ENCODE peak calls at places on chromosomes 13 and 19, in four cellular contexts. R is GM20000, T is AG04450, X is osteocyte. W is an unnamed sample.

GRCh38 chr13:112225429-112226090 is 150.6 kb upstream of the SPACA7 start:
- DNase-seq in R (no peak), T (no peak), X (no peak), W (no peak)

GRCh38 chr13:22893777-22894176 is 287.0 kb upstream of the SGCG start:
- DNase-seq in X (no peak), T (no peak), R (no peak), W (no peak)

GRCh38 chr13:41034862-41035261 is 15.7 kb upstream of the ELF1 start:
- DNase-seq in T (no peak), X (no peak), R (no peak), W (no peak)

GRCh38 chr13:78228211-78228610 is 309.6 kb upstream of the EDNRB start:
- DNase-seq in T (no peak), R (no peak), X (no peak), W (no peak)

GRCh38 chr13:101967216-101967615 is 434.6 kb downstream of the FGF14 start:
- DNase-seq in R (no peak), X (no peak), T (no peak), W (no peak)

GRCh38 chr19:30722801-30723200 is 350.6 kb downstream of the ZNF536 start:
- DNase-seq in X (no peak), T (no peak), R (no peak), W (no peak)

GRCh38 chr13:95920485-95920884 is 132.7 kb downstream of the UGGT2 start:
- DNase-seq in T (no peak), X (no peak), R (no peak), W (no peak)

GRCh38 chr19:11377756-11378155 is 3.3 kb downstream of the SWSAP1 start:
- DNase-seq in R (no peak), T (no peak), X (no peak), W (no peak)

GRCh38 chr19:18418034-18418724 is 1.0 kb upstream of the SSBP4 start:
- DNase-seq in T (no peak), R (peak; percentile 45), X (no peak), W (no peak)

GRCh38 chr19:15328312-15328711 is 4.0 kb downstream of the BRD4 start:
- DNase-seq in X (no peak), T (no peak), R (no peak), W (no peak)

GRCh38 chr13:99053636-99054233 is 75.9 kb upstream of the DOCK9 start:
- DNase-seq in X (no peak), R (no peak), T (no peak), W (no peak)

GRCh38 chr19:1430201-1430621 is 8.0 kb upstream of the RPS15 start:
- DNase-seq in R (no peak), T (no peak), X (no peak), W (no peak)

DNA sequence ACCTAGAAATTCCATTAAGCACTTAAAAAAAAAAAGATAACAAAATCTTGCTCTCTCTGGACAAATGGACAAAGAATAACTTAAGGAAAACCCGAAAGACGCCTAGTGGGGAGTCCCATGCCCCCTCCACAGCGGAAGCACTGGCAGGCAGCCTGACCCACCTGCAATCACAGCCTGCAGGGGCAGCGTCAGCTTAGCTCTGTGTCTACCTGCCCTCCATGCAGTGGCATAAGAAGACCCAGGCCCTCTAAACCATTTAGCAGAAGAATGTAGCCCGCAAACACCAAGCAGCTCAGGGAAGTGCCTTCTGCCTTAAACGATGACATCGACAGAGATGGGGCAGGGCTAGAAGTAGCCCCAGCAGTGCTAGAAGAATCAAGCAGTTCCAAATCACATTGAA is 36.0 kb downstream of the KCTD15 start:
- DNase-seq in X (peak; percentile 56), R (no peak), T (no peak), W (no peak)
- TF ChIP-seq CTCF in X (no peak), R (no peak), T (no peak), W (no peak)

DNA sequence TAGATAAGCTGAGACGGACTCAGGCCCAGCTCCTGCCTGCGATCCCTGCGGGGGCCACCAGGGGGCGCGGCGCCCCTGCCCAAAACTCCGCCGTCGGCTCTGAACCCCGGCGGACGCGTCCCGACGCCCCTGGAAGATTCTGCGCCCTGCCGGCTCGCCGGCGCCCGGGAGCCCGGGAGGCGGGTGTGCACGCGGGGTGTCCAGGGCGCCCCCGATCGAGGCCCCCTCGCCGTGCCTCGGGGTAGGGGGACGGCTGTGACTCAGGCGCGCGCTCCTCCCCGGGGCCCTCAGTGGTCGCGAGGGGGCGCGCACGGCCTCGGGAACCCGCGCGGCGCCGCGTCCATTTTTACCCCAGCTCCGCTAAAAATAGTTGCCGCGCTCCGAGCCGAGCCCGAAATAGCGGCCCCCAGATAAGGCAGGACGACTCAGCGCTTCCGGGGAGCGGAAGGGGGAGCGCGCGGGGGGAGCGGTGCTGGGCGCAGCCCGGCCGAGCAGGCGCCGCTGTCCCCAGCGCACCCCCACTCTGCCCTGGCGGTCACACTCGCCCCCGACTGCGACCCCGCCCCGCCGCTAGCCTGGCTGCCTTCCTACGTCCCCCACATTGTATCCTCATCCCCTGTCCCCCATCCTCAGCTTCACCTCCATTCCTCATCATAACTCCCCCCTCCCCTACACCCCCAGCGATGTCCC is 16.0 kb upstream of the ERCC1 start:
- DNase-seq in T (no peak), X (peak; percentile 94), R (peak; percentile 93), W (no peak)
- TF ChIP-seq CTCF in T (peak; percentile 96), X (peak; percentile 100), R (peak; percentile 95), W (peak; percentile 93)

DNA sequence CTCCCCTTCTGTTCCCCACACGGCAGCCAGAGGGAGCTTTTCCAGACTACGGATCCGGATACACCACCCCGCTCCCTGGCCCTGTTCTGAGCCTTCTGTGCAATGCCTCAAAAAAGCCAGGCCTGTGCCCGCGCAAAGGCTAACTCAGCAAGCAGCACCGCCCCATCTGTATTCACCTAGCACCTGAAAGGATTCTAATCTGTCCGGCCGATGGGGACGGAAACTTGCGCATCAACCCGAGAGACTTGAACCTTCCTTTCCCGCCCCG is 589 bp downstream of the ZBTB45 start:
- DNase-seq in R (peak; percentile 67), T (no peak), X (peak; percentile 89), W (no peak)
- TF ChIP-seq CTCF in R (peak; percentile 46), T (peak; percentile 85), X (peak; percentile 57), W (peak; percentile 55)

GRCh38 chr19:3274245-3275067 is 50.0 kb downstream of the CELF5 start:
- DNase-seq in T (no peak), R (no peak), X (no peak), W (no peak)

GRCh38 chr19:3277649-3278048 is 53.2 kb downstream of the CELF5 start:
- DNase-seq in R (no peak), T (no peak), X (no peak), W (no peak)

GRCh38 chr19:3275068-3275582 is 50.7 kb downstream of the CELF5 start:
- DNase-seq in T (no peak), R (peak; percentile 85), X (no peak), W (no peak)

GRCh38 chr19:3276341-3276799 is 51.9 kb downstream of the CELF5 start:
- DNase-seq in R (peak; percentile 62), T (no peak), X (no peak), W (no peak)

DNA sequence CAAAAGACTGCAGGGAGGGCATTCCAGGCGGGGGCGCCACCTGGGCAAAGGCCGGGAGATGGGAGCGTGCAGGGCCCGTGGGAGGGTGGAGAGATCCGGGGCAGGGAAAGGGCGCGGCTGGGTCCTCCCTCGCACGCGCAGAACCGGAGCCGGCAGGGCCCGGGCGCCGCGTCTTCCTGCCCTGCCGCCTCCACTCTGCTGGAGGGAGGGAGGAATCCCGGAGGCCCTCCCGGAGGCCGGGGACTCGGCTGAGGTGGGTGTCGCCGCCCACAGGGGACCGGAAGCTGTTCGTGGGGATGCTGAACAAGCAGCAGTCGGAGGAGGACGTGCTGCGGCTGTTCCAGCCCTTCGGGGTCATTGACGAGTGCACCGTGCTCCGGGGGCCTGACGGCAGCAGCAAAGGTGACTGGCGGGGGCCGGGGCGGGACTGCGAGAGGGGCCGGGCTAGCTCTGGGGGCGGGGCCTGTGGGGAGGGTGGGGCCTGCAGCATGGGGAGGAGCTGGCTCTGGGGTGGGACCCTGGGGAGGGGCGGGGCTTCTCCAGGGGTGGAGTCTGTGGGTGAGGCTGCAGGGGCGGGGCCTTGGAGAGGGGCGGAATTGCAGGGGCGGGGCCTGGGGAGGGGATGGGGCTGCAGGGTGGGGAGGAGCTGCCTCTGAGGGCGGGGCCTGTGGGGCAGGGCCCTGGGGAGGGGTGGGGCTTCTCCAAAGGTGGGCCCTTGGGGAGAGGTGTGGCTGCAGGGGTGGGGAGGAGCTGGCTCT is 51.3 kb downstream of the CELF5 start:
- DNase-seq in X (peak; percentile 89), T (peak; percentile 11), R (peak; percentile 98), W (peak; percentile 47)
- TF ChIP-seq CTCF in X (peak; percentile 51), T (no peak), R (no peak), W (no peak)